ENCODE peak calls at places on chromosomes 2 and 18, in five cellular contexts. One of them, this sample, is unnamed.

GRCh38 chr2:144512421-144513272 is 7.3 kb downstream of the ZEB2 start:
- DNase-seq in osteoblast: no peak
- DNase-seq in nephron progenitor cell: no peak
- DNase-seq in A549: no peak
- DNase-seq in left lung: no peak
- DNase-seq in this sample: no peak

GRCh38 chr2:217901826-217902225 is 101.0 kb downstream of the TNS1 start:
- DNase-seq in osteoblast: peak
- DNase-seq in nephron progenitor cell: no peak
- DNase-seq in A549: peak
- DNase-seq in left lung: no peak
- DNase-seq in this sample: no peak

GRCh38 chr2:142130111-142131015 is 453 bp downstream of the LRP1B start:
- DNase-seq in osteoblast: peak
- DNase-seq in nephron progenitor cell: peak
- DNase-seq in A549: peak
- DNase-seq in left lung: peak
- DNase-seq in this sample: no peak

GRCh38 chr18:48066225-48066652 is 135.8 kb upstream of the SMAD2 start:
- DNase-seq in osteoblast: no peak
- DNase-seq in nephron progenitor cell: no peak
- DNase-seq in A549: no peak
- DNase-seq in left lung: no peak
- DNase-seq in this sample: no peak

GRCh38 chr2:7927694-7928093 is 754.2 kb upstream of the ID2 start:
- DNase-seq in osteoblast: no peak
- DNase-seq in nephron progenitor cell: no peak
- DNase-seq in A549: no peak
- DNase-seq in left lung: no peak
- DNase-seq in this sample: no peak

GRCh38 chr18:47254341-47254939 is 3.0 kb upstream of the SKOR2 start:
- DNase-seq in osteoblast: peak
- DNase-seq in nephron progenitor cell: peak
- DNase-seq in A549: no peak
- DNase-seq in left lung: peak
- DNase-seq in this sample: no peak

GRCh38 chr2:195498839-195499490 is 158.1 kb upstream of the SLC39A10 start:
- DNase-seq in osteoblast: peak
- DNase-seq in nephron progenitor cell: no peak
- DNase-seq in A549: no peak
- DNase-seq in left lung: no peak
- DNase-seq in this sample: no peak

GRCh38 chr2:172427256-172427989 is at the start of gene ITGA6:
- DNase-seq in osteoblast: peak
- DNase-seq in nephron progenitor cell: peak
- DNase-seq in A549: peak
- DNase-seq in left lung: peak
- DNase-seq in this sample: peak

GRCh38 chr2:179486969-179487752 is 222.5 kb upstream of the SESTD1 start:
- DNase-seq in osteoblast: no peak
- DNase-seq in nephron progenitor cell: no peak
- DNase-seq in A549: no peak
- DNase-seq in left lung: no peak
- DNase-seq in this sample: no peak

GRCh38 chr2:200033939-200034338 is 78.6 kb downstream of the MAIP1 start:
- DNase-seq in osteoblast: no peak
- DNase-seq in nephron progenitor cell: no peak
- DNase-seq in A549: no peak
- DNase-seq in left lung: no peak
- DNase-seq in this sample: no peak

GRCh38 chr2:201118957-201119848 is 3.2 kb downstream of the CFLAR start:
- DNase-seq in osteoblast: no peak
- DNase-seq in nephron progenitor cell: no peak
- DNase-seq in A549: no peak
- DNase-seq in left lung: no peak
- DNase-seq in this sample: no peak

GRCh38 chr2:233100192-233100998 is 40.3 kb downstream of the INPP5D start:
- DNase-seq in osteoblast: no peak
- DNase-seq in nephron progenitor cell: no peak
- DNase-seq in A549: no peak
- DNase-seq in left lung: no peak
- DNase-seq in this sample: peak

GRCh38 chr2:43424262-43425207 is 171.3 kb downstream of the THADA start:
- DNase-seq in osteoblast: peak
- DNase-seq in nephron progenitor cell: no peak
- DNase-seq in A549: no peak
- DNase-seq in left lung: no peak
- DNase-seq in this sample: no peak

GRCh38 chr2:21754164-21754788 is 630.5 kb downstream of the TDRD15 start:
- DNase-seq in osteoblast: no peak
- DNase-seq in nephron progenitor cell: no peak
- DNase-seq in A549: no peak
- DNase-seq in left lung: no peak
- DNase-seq in this sample: no peak
- TF ChIP-seq CTCF in osteoblast: no peak
- TF ChIP-seq CTCF in nephron progenitor cell: peak
- TF ChIP-seq CTCF in A549: no peak
- TF ChIP-seq CTCF in left lung: no peak
- TF ChIP-seq CTCF in this sample: no peak

GRCh38 chr2:22904126-22904684 is 480.8 kb upstream of the KLHL29 start:
- DNase-seq in osteoblast: no peak
- DNase-seq in nephron progenitor cell: peak
- DNase-seq in A549: peak
- DNase-seq in left lung: no peak
- DNase-seq in this sample: no peak
- TF ChIP-seq CTCF in osteoblast: peak
- TF ChIP-seq CTCF in nephron progenitor cell: peak
- TF ChIP-seq CTCF in A549: peak
- TF ChIP-seq CTCF in left lung: no peak
- TF ChIP-seq CTCF in this sample: no peak

GRCh38 chr2:219493086-219493485 is 5.6 kb upstream of the GMPPA start:
- DNase-seq in osteoblast: no peak
- DNase-seq in nephron progenitor cell: no peak
- DNase-seq in A549: no peak
- DNase-seq in left lung: no peak
- DNase-seq in this sample: no peak

GRCh38 chr2:219490600-219491130 is 8.0 kb upstream of the GMPPA start:
- DNase-seq in osteoblast: no peak
- DNase-seq in nephron progenitor cell: no peak
- DNase-seq in A549: no peak
- DNase-seq in left lung: no peak
- DNase-seq in this sample: no peak

GRCh38 chr2:219492575-219492974 is 6.1 kb upstream of the GMPPA start:
- DNase-seq in osteoblast: no peak
- DNase-seq in nephron progenitor cell: no peak
- DNase-seq in A549: no peak
- DNase-seq in left lung: no peak
- DNase-seq in this sample: no peak

GRCh38 chr2:219490186-219490585 is 8.5 kb upstream of the GMPPA start:
- DNase-seq in osteoblast: no peak
- DNase-seq in nephron progenitor cell: no peak
- DNase-seq in A549: no peak
- DNase-seq in left lung: no peak
- DNase-seq in this sample: no peak

GRCh38 chr2:219491278-219491967 is 7.3 kb upstream of the GMPPA start:
- DNase-seq in osteoblast: no peak
- DNase-seq in nephron progenitor cell: no peak
- DNase-seq in A549: no peak
- DNase-seq in left lung: no peak
- DNase-seq in this sample: no peak
- TF ChIP-seq CTCF in osteoblast: no peak
- TF ChIP-seq CTCF in nephron progenitor cell: no peak
- TF ChIP-seq CTCF in A549: no peak
- TF ChIP-seq CTCF in left lung: no peak
- TF ChIP-seq CTCF in this sample: no peak

GRCh38 chr18:43139288-43139946 is 23.9 kb upstream of the RIT2 start:
- DNase-seq in osteoblast: no peak
- DNase-seq in nephron progenitor cell: no peak
- DNase-seq in A549: no peak
- DNase-seq in left lung: no peak
- DNase-seq in this sample: no peak

GRCh38 chr18:43141208-43141607 is 25.7 kb upstream of the RIT2 start:
- DNase-seq in osteoblast: no peak
- DNase-seq in nephron progenitor cell: no peak
- DNase-seq in A549: no peak
- DNase-seq in left lung: no peak
- DNase-seq in this sample: no peak
- TF ChIP-seq CTCF in osteoblast: no peak
- TF ChIP-seq CTCF in nephron progenitor cell: no peak
- TF ChIP-seq CTCF in A549: no peak
- TF ChIP-seq CTCF in left lung: no peak
- TF ChIP-seq CTCF in this sample: no peak

GRCh38 chr2:168534926-168535325 is 78.9 kb downstream of the CERS6 start:
- DNase-seq in osteoblast: no peak
- DNase-seq in nephron progenitor cell: no peak
- DNase-seq in A549: no peak
- DNase-seq in left lung: no peak
- DNase-seq in this sample: no peak
- TF ChIP-seq CTCF in osteoblast: no peak
- TF ChIP-seq CTCF in nephron progenitor cell: no peak
- TF ChIP-seq CTCF in A549: no peak
- TF ChIP-seq CTCF in left lung: no peak
- TF ChIP-seq CTCF in this sample: no peak

GRCh38 chr2:235740821-235741220 is 247.0 kb downstream of the AGAP1 start:
- DNase-seq in osteoblast: no peak
- DNase-seq in nephron progenitor cell: no peak
- DNase-seq in A549: peak
- DNase-seq in left lung: no peak
- DNase-seq in this sample: no peak
- TF ChIP-seq CTCF in osteoblast: peak
- TF ChIP-seq CTCF in nephron progenitor cell: no peak
- TF ChIP-seq CTCF in A549: peak
- TF ChIP-seq CTCF in left lung: no peak
- TF ChIP-seq CTCF in this sample: no peak

DNA sequence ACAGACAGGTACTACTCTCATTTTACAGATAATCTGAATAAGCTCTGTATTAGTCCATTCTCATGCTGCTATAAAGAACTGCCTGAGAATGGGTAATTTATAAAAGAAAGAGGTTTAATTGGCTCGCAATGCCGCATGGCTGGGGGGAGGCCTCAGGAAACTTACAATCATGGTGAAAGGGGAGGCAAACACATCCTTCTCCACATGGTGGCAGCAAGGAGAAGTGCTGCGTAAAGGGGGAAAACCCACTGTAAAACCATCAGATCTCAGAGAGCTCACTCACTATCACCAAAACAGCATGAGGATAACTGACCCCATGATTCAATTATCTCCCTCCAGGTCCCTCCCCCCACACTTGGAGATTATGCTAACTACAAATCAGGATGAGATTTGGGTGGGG is 254.4 kb downstream of the KCNE4 start:
- DNase-seq in osteoblast: no peak
- DNase-seq in nephron progenitor cell: no peak
- DNase-seq in A549: peak
- DNase-seq in left lung: no peak
- DNase-seq in this sample: no peak
- TF ChIP-seq CTCF in osteoblast: peak
- TF ChIP-seq CTCF in nephron progenitor cell: peak
- TF ChIP-seq CTCF in A549: peak
- TF ChIP-seq CTCF in left lung: no peak
- TF ChIP-seq CTCF in this sample: no peak

This sample was measured in natural killer cell.